ENCODE peak calls at places on chromosomes 7 and 10, in ten cellular contexts. J is GM20000; Q is GM12865; W is NCI-H2029; Y is brain microvascular endothelial cell; T is midbrain; C is OCI-M1; D is activated naive CD8-positive, alpha-beta T cell treated with anti-CD3 and anti-CD28 coated beads, Interleukin-2, amount 10 ng/mL, durations not matched to agents 7 days and 5 days; B is ecto neural progenitor cell; F is AG20443. E is an unnamed sample.

GRCh38 chr7:14859267-14859666 is 43.3 kb downstream of the DGKB start:
- DNase-seq in Q (no peak), F (no peak), T (no peak), B (no peak), C (peak), W (no peak), D (no peak), J (no peak), Y (no peak), E (no peak)

GRCh38 chr7:68009716-68010115 is 1013.1 kb downstream of the TYW1 start:
- DNase-seq in B (no peak), D (no peak), W (no peak), Q (no peak), C (no peak), J (no peak), T (no peak), Y (no peak), F (no peak), E (no peak)

GRCh38 chr10:74892874-74893273 is 66.5 kb downstream of the KAT6B start:
- DNase-seq in T (no peak), J (no peak), W (no peak), D (no peak), B (no peak), Q (no peak), F (no peak), C (no peak), Y (no peak), E (no peak)

GRCh38 chr7:50266893-50267386 is 37.6 kb upstream of the IKZF1 start:
- DNase-seq in T (no peak), Q (peak), Y (no peak), F (no peak), W (no peak), J (peak), B (no peak), C (peak), D (peak), E (no peak)

GRCh38 chr10:23448802-23449570 is 10.1 kb downstream of the OTUD1 start:
- DNase-seq in W (peak), D (no peak), J (peak), Q (peak), B (no peak), C (peak), T (no peak), Y (no peak), F (no peak), E (no peak)

GRCh38 chr10:78805176-78805575 is 263.6 kb upstream of the ZMIZ1 start:
- DNase-seq in F (peak), C (no peak), T (no peak), Q (no peak), J (no peak), D (no peak), B (no peak), W (peak), Y (peak), E (peak)

GRCh38 chr7:23530355-23530754 is 1.4 kb downstream of the TRA2A start:
- DNase-seq in T (peak), W (peak), F (peak), B (no peak), D (no peak), Q (peak), J (peak), Y (peak), C (peak), E (peak)

GRCh38 chr10:129332476-129332875 is 134.6 kb upstream of the MGMT start:
- DNase-seq in C (peak), J (no peak), D (no peak), Q (peak), B (no peak), W (no peak), T (no peak), F (no peak), Y (no peak), E (no peak)

GRCh38 chr10:121148901-121149300 is 297.7 kb downstream of the WDR11 start:
- DNase-seq in F (no peak), C (no peak), D (no peak), T (no peak), B (no peak), J (no peak), Y (no peak), Q (no peak), W (no peak), E (no peak)

GRCh38 chr7:129958643-129959479 is 6.1 kb upstream of the UBE2H start:
- DNase-seq in B (no peak), T (no peak), D (no peak), F (peak), C (peak), Y (peak), W (no peak), J (no peak), Q (no peak), E (peak)

E was measured in astrocyte of the spinal cord.